ENCODE peak calls at places on chromosomes 13 and 19, in six cellular contexts. One of them, this sample, is unnamed. For H3K4me1, the result is how much of the 10 kb centered on the place peaks cover.

GRCh38 chr19:42152876-42153275 is 20.6 kb upstream of the POU2F2 start:
- DNase-seq in H1: no peak
- DNase-seq in HCT116: no peak
- DNase-seq in GM12878: no peak
- DNase-seq in K562: no peak
- DNase-seq in HepG2: no peak
- DNase-seq in this sample: no peak

GRCh38 chr19:5992756-5993155 is 14.8 kb upstream of the RANBP3 start:
- DNase-seq in H1: no peak
- DNase-seq in HCT116: no peak
- DNase-seq in GM12878: no peak
- DNase-seq in K562: no peak
- DNase-seq in HepG2: no peak
- DNase-seq in this sample: no peak

GRCh38 chr19:45766919-45767346 is 2.1 kb downstream of the SIX5 start:
- DNase-seq in H1: no peak
- DNase-seq in HCT116: no peak
- DNase-seq in GM12878: no peak
- DNase-seq in K562: no peak
- DNase-seq in HepG2: no peak
- DNase-seq in this sample: no peak

GRCh38 chr19:18290250-18291018 is 9.0 kb upstream of the JUND start:
- DNase-seq in H1: no peak
- DNase-seq in HCT116: no peak
- DNase-seq in GM12878: peak
- DNase-seq in K562: no peak
- DNase-seq in HepG2: no peak
- DNase-seq in this sample: no peak

GRCh38 chr19:37537391-37537947 is 30.7 kb downstream of the ZNF793 start:
- DNase-seq in H1: no peak
- DNase-seq in HCT116: no peak
- DNase-seq in GM12878: no peak
- DNase-seq in K562: no peak
- DNase-seq in HepG2: no peak
- DNase-seq in this sample: no peak

GRCh38 chr13:94599877-94600276 is 1.8 kb upstream of the GPR180 start:
- DNase-seq in H1: no peak
- DNase-seq in HCT116: no peak
- DNase-seq in GM12878: no peak
- DNase-seq in K562: no peak
- DNase-seq in HepG2: peak
- DNase-seq in this sample: no peak

GRCh38 chr13:99190147-99190985 is 10.3 kb upstream of the UBAC2 start:
- DNase-seq in H1: no peak
- DNase-seq in HCT116: no peak
- DNase-seq in GM12878: no peak
- DNase-seq in K562: no peak
- DNase-seq in HepG2: no peak
- DNase-seq in this sample: no peak

GRCh38 chr19:4518345-4519171 is at the start of gene PLIN4:
- DNase-seq in H1: no peak
- DNase-seq in HCT116: no peak
- DNase-seq in GM12878: no peak
- DNase-seq in K562: no peak
- DNase-seq in HepG2: peak
- DNase-seq in this sample: no peak

GRCh38 chr13:28355822-28356371 is 139.0 kb downstream of the FLT1 start:
- DNase-seq in H1: no peak
- DNase-seq in HCT116: no peak
- DNase-seq in GM12878: no peak
- DNase-seq in K562: no peak
- DNase-seq in HepG2: no peak
- DNase-seq in this sample: no peak

GRCh38 chr13:106555631-106556328 is 12.2 kb downstream of the ARGLU1 start:
- DNase-seq in H1: no peak
- DNase-seq in HCT116: no peak
- DNase-seq in GM12878: no peak
- DNase-seq in K562: no peak
- DNase-seq in HepG2: no peak
- DNase-seq in this sample: no peak

GRCh38 chr19:55643003-55643732 is at the start of gene ZNF581:
- DNase-seq in H1: no peak
- DNase-seq in HCT116: no peak
- DNase-seq in GM12878: peak
- DNase-seq in K562: no peak
- DNase-seq in HepG2: peak
- DNase-seq in this sample: no peak

GRCh38 chr13:23455401-23456185 is 22.1 kb upstream of the SACS start:
- DNase-seq in H1: no peak
- DNase-seq in HCT116: no peak
- DNase-seq in GM12878: no peak
- DNase-seq in K562: no peak
- DNase-seq in HepG2: no peak
- DNase-seq in this sample: no peak

GRCh38 chr19:54137913-54138776 is 583 bp downstream of the CNOT3 start:
- DNase-seq in H1: no peak
- DNase-seq in HCT116: no peak
- DNase-seq in GM12878: no peak
- DNase-seq in K562: peak
- DNase-seq in HepG2: no peak
- DNase-seq in this sample: no peak

GRCh38 chr13:27997904-27998522 is 9.5 kb upstream of the URAD start:
- DNase-seq in H1: no peak
- DNase-seq in HCT116: peak
- DNase-seq in GM12878: no peak
- DNase-seq in K562: peak
- DNase-seq in HepG2: peak
- DNase-seq in this sample: no peak

GRCh38 chr13:48902421-48902820 is 73.3 kb upstream of the FNDC3A start:
- DNase-seq in H1: peak
- DNase-seq in HCT116: no peak
- DNase-seq in GM12878: no peak
- DNase-seq in K562: no peak
- DNase-seq in HepG2: no peak
- DNase-seq in this sample: no peak

GRCh38 chr19:29737461-29738000 is 22.5 kb upstream of the C19orf12 start:
- DNase-seq in H1: no peak
- DNase-seq in HCT116: no peak
- DNase-seq in GM12878: no peak
- DNase-seq in K562: no peak
- DNase-seq in HepG2: no peak
- DNase-seq in this sample: no peak

GRCh38 chr19:29945017-29945416 is 3.0 kb downstream of the URI1 start:
- DNase-seq in H1: no peak
- DNase-seq in HCT116: no peak
- DNase-seq in GM12878: no peak
- DNase-seq in K562: no peak
- DNase-seq in HepG2: no peak
- DNase-seq in this sample: no peak

GRCh38 chr19:31314849-31315620 is 34.2 kb downstream of the TSHZ3 start:
- DNase-seq in H1: no peak
- DNase-seq in HCT116: no peak
- DNase-seq in GM12878: no peak
- DNase-seq in K562: no peak
- DNase-seq in HepG2: no peak
- DNase-seq in this sample: no peak

GRCh38 chr19:46602392-46603194 is 1.5 kb downstream of the CALM3 start:
- DNase-seq in H1: no peak
- DNase-seq in HCT116: no peak
- DNase-seq in GM12878: no peak
- DNase-seq in K562: peak
- DNase-seq in HepG2: no peak
- DNase-seq in this sample: no peak

GRCh38 chr13:73876323-73876722 is 257.9 kb downstream of the KLF12 start:
- DNase-seq in H1: no peak
- DNase-seq in HCT116: no peak
- DNase-seq in GM12878: no peak
- DNase-seq in K562: no peak
- DNase-seq in HepG2: no peak
- DNase-seq in this sample: no peak

GRCh38 chr13:102688306-102688973 is 6.4 kb downstream of the METTL21C start:
- DNase-seq in H1: no peak
- DNase-seq in HCT116: no peak
- DNase-seq in GM12878: no peak
- DNase-seq in K562: no peak
- DNase-seq in HepG2: no peak
- DNase-seq in this sample: no peak

GRCh38 chr13:76226941-76227340 is 590.8 kb downstream of the LMO7 start:
- DNase-seq in H1: no peak
- DNase-seq in HCT116: no peak
- DNase-seq in GM12878: no peak
- DNase-seq in K562: no peak
- DNase-seq in HepG2: no peak
- DNase-seq in this sample: no peak

GRCh38 chr13:35712907-35713685 is 236.6 kb upstream of the MAB21L1 start:
- DNase-seq in H1: no peak
- DNase-seq in HCT116: no peak
- DNase-seq in GM12878: no peak
- DNase-seq in K562: no peak
- DNase-seq in HepG2: no peak
- DNase-seq in this sample: no peak

GRCh38 chr13:52158629-52159158 is 703 bp downstream of the NEK3 start:
- DNase-seq in H1: no peak
- DNase-seq in HCT116: no peak
- DNase-seq in GM12878: peak
- DNase-seq in K562: no peak
- DNase-seq in HepG2: no peak
- DNase-seq in this sample: no peak

GRCh38 chr19:16627194-16627927 is 643 bp downstream of the MED26 start:
- DNase-seq in H1: no peak
- DNase-seq in HCT116: no peak
- DNase-seq in GM12878: no peak
- DNase-seq in K562: no peak
- DNase-seq in HepG2: peak
- DNase-seq in this sample: no peak

GRCh38 chr13:49679244-49679643 is 12.0 kb downstream of the EBPL start:
- DNase-seq in H1: no peak
- DNase-seq in HCT116: no peak
- DNase-seq in GM12878: no peak
- DNase-seq in K562: no peak
- DNase-seq in HepG2: peak
- DNase-seq in this sample: no peak

GRCh38 chr19:14407889-14408640 is 11.1 kb downstream of the DDX39A start:
- DNase-seq in H1: no peak
- DNase-seq in HCT116: no peak
- DNase-seq in GM12878: no peak
- DNase-seq in K562: peak
- DNase-seq in HepG2: peak
- DNase-seq in this sample: no peak
- TF ChIP-seq ZNF274 in H1: no peak
- TF ChIP-seq ZNF274 in HCT116: no peak
- TF ChIP-seq ZNF274 in GM12878: no peak
- TF ChIP-seq ZNF274 in K562: no peak
- TF ChIP-seq ZNF274 in HepG2: no peak
- TF ChIP-seq ZNF274 in this sample: no peak

GRCh38 chr13:114105351-114106225 is 26.8 kb downstream of the RASA3 start:
- DNase-seq in H1: no peak
- DNase-seq in HCT116: no peak
- DNase-seq in GM12878: no peak
- DNase-seq in K562: no peak
- DNase-seq in HepG2: no peak
- DNase-seq in this sample: no peak
- H3K4me1 ChIP-seq in H1: under half
- H3K4me1 ChIP-seq in HCT116: under half
- H3K4me1 ChIP-seq in GM12878: under half
- H3K4me1 ChIP-seq in K562: under half
- H3K4me1 ChIP-seq in HepG2: under half
- H3K4me1 ChIP-seq in this sample: under half

GRCh38 chr13:110714798-110715394 is 1.4 kb downstream of the ING1 start:
- DNase-seq in H1: no peak
- DNase-seq in HCT116: no peak
- DNase-seq in GM12878: no peak
- DNase-seq in K562: no peak
- DNase-seq in HepG2: peak
- DNase-seq in this sample: no peak

GRCh38 chr13:110715395-110716234 is 2.1 kb downstream of the ING1 start:
- DNase-seq in H1: peak
- DNase-seq in HCT116: peak
- DNase-seq in GM12878: peak
- DNase-seq in K562: peak
- DNase-seq in HepG2: peak
- DNase-seq in this sample: peak

GRCh38 chr13:110713981-110714797 is 689 bp downstream of the ING1 start:
- DNase-seq in H1: no peak
- DNase-seq in HCT116: no peak
- DNase-seq in GM12878: no peak
- DNase-seq in K562: no peak
- DNase-seq in HepG2: peak
- DNase-seq in this sample: peak

GRCh38 chr13:110713642-110713952 is at the start of gene ING1:
- DNase-seq in H1: no peak
- DNase-seq in HCT116: no peak
- DNase-seq in GM12878: no peak
- DNase-seq in K562: no peak
- DNase-seq in HepG2: no peak
- DNase-seq in this sample: no peak

DNA sequence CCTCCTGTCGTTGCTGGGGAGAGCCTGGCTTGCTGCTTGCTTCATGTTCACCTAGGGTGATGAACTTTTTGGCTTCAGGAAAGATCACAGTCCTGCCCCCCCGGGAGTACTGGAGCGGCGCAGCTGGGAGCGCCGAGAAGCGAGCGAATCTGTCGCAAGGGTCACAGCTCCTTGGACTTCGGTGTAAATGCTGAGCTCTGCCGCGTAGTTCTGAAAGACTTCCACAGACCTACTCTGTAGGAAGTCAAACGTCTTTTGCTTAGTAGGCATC is 2.7 kb downstream of the ING1 start:
- DNase-seq in H1: no peak
- DNase-seq in HCT116: no peak
- DNase-seq in GM12878: no peak
- DNase-seq in K562: no peak
- DNase-seq in HepG2: peak
- DNase-seq in this sample: no peak
- TF ChIP-seq YY1 in H1: no peak
- TF ChIP-seq YY1 in HCT116: no peak
- TF ChIP-seq YY1 in GM12878: no peak
- TF ChIP-seq YY1 in K562: no peak
- TF ChIP-seq YY1 in HepG2: no peak
- TF ChIP-seq YY1 in this sample: no peak

GRCh38 chr13:111973186-111974064 is 93.5 kb upstream of the SOX1 start:
- DNase-seq in H1: no peak
- DNase-seq in HCT116: no peak
- DNase-seq in GM12878: no peak
- DNase-seq in K562: no peak
- DNase-seq in HepG2: no peak
- DNase-seq in this sample: no peak
- TF ChIP-seq ZNF274 in H1: no peak
- TF ChIP-seq ZNF274 in HCT116: no peak
- TF ChIP-seq ZNF274 in GM12878: no peak
- TF ChIP-seq ZNF274 in K562: no peak
- TF ChIP-seq ZNF274 in HepG2: no peak
- TF ChIP-seq ZNF274 in this sample: no peak

GRCh38 chr13:110298566-110299321 is 8.2 kb downstream of the COL4A1 start:
- DNase-seq in H1: no peak
- DNase-seq in HCT116: no peak
- DNase-seq in GM12878: no peak
- DNase-seq in K562: no peak
- DNase-seq in HepG2: no peak
- DNase-seq in this sample: no peak
- H3K4me1 ChIP-seq in H1: under half
- H3K4me1 ChIP-seq in HCT116: under half
- H3K4me1 ChIP-seq in GM12878: under half
- H3K4me1 ChIP-seq in K562: under half
- H3K4me1 ChIP-seq in HepG2: under half
- H3K4me1 ChIP-seq in this sample: under half

GRCh38 chr13:67803118-67803517 is 573.0 kb upstream of the PCDH9 start:
- DNase-seq in H1: no peak
- DNase-seq in HCT116: no peak
- DNase-seq in GM12878: no peak
- DNase-seq in K562: no peak
- DNase-seq in HepG2: no peak
- DNase-seq in this sample: no peak
- TF ChIP-seq YY1 in H1: no peak
- TF ChIP-seq YY1 in HCT116: no peak
- TF ChIP-seq YY1 in GM12878: no peak
- TF ChIP-seq YY1 in K562: no peak
- TF ChIP-seq YY1 in HepG2: no peak
- TF ChIP-seq YY1 in this sample: no peak

This sample was measured in NT2/D1.